ENCODE peak calls at places on chromosomes 5 and 9, in seven cellular contexts. One of them, this sample, is unnamed.
A peak's percentile ranks its signal among the peaks of the same experiment; 100 is the strongest.

GRCh38 chr5:157172408-157172807 is 6.3 kb upstream of the GARIN3 start:
- DNase-seq in stimulated activated CD8-positive, alpha-beta memory T cell treated with anti-CD3 and anti-CD28 coated beads, Interleukin-4, amount 100 ng/mL, for 1 hour: peak; percentile 32
- DNase-seq in stimulated activated CD4-positive, alpha-beta T cell treated with anti-CD3 and anti-CD28 coated beads, Interleukin-1b, Interleukin-23, amount 100 ng/mL, for 4 hours: peak; percentile 76
- DNase-seq in substantia nigra: no peak
- DNase-seq in activated CD4-positive, alpha-beta memory T cell treated with anti-CD3 and anti-CD28 coated beads, Interleukin-2, amount 10 ng/mL, durations not matched to agents 7 days and 5 days: peak; percentile 85
- DNase-seq in lung microvascular endothelial cell: no peak
- DNase-seq in AG04450: no peak
- DNase-seq in this sample: no peak

GRCh38 chr5:1736065-1736464 is 63.6 kb downstream of the MRPL36 start:
- DNase-seq in stimulated activated CD8-positive, alpha-beta memory T cell treated with anti-CD3 and anti-CD28 coated beads, Interleukin-4, amount 100 ng/mL, for 1 hour: no peak
- DNase-seq in stimulated activated CD4-positive, alpha-beta T cell treated with anti-CD3 and anti-CD28 coated beads, Interleukin-1b, Interleukin-23, amount 100 ng/mL, for 4 hours: no peak
- DNase-seq in substantia nigra: no peak
- DNase-seq in activated CD4-positive, alpha-beta memory T cell treated with anti-CD3 and anti-CD28 coated beads, Interleukin-2, amount 10 ng/mL, durations not matched to agents 7 days and 5 days: peak; percentile 9
- DNase-seq in lung microvascular endothelial cell: no peak
- DNase-seq in AG04450: no peak
- DNase-seq in this sample: no peak

GRCh38 chr9:974993-975739 is 1.3 kb upstream of the DMRT3 start:
- DNase-seq in stimulated activated CD8-positive, alpha-beta memory T cell treated with anti-CD3 and anti-CD28 coated beads, Interleukin-4, amount 100 ng/mL, for 1 hour: no peak
- DNase-seq in stimulated activated CD4-positive, alpha-beta T cell treated with anti-CD3 and anti-CD28 coated beads, Interleukin-1b, Interleukin-23, amount 100 ng/mL, for 4 hours: no peak
- DNase-seq in substantia nigra: no peak
- DNase-seq in activated CD4-positive, alpha-beta memory T cell treated with anti-CD3 and anti-CD28 coated beads, Interleukin-2, amount 10 ng/mL, durations not matched to agents 7 days and 5 days: no peak
- DNase-seq in lung microvascular endothelial cell: no peak
- DNase-seq in AG04450: no peak
- DNase-seq in this sample: no peak

GRCh38 chr9:134060546-134060945 is 7.3 kb downstream of the BRD3 start:
- DNase-seq in stimulated activated CD8-positive, alpha-beta memory T cell treated with anti-CD3 and anti-CD28 coated beads, Interleukin-4, amount 100 ng/mL, for 1 hour: no peak
- DNase-seq in stimulated activated CD4-positive, alpha-beta T cell treated with anti-CD3 and anti-CD28 coated beads, Interleukin-1b, Interleukin-23, amount 100 ng/mL, for 4 hours: no peak
- DNase-seq in substantia nigra: no peak
- DNase-seq in activated CD4-positive, alpha-beta memory T cell treated with anti-CD3 and anti-CD28 coated beads, Interleukin-2, amount 10 ng/mL, durations not matched to agents 7 days and 5 days: no peak
- DNase-seq in lung microvascular endothelial cell: no peak
- DNase-seq in AG04450: no peak
- DNase-seq in this sample: no peak

GRCh38 chr5:141771031-141771430 is 89.0 kb upstream of the ARAP3 start:
- DNase-seq in stimulated activated CD8-positive, alpha-beta memory T cell treated with anti-CD3 and anti-CD28 coated beads, Interleukin-4, amount 100 ng/mL, for 1 hour: no peak
- DNase-seq in stimulated activated CD4-positive, alpha-beta T cell treated with anti-CD3 and anti-CD28 coated beads, Interleukin-1b, Interleukin-23, amount 100 ng/mL, for 4 hours: no peak
- DNase-seq in substantia nigra: no peak
- DNase-seq in activated CD4-positive, alpha-beta memory T cell treated with anti-CD3 and anti-CD28 coated beads, Interleukin-2, amount 10 ng/mL, durations not matched to agents 7 days and 5 days: no peak
- DNase-seq in lung microvascular endothelial cell: no peak
- DNase-seq in AG04450: no peak
- DNase-seq in this sample: no peak

GRCh38 chr5:150021491-150022162 is 21.1 kb downstream of the HMGXB3 start:
- DNase-seq in stimulated activated CD8-positive, alpha-beta memory T cell treated with anti-CD3 and anti-CD28 coated beads, Interleukin-4, amount 100 ng/mL, for 1 hour: no peak
- DNase-seq in stimulated activated CD4-positive, alpha-beta T cell treated with anti-CD3 and anti-CD28 coated beads, Interleukin-1b, Interleukin-23, amount 100 ng/mL, for 4 hours: no peak
- DNase-seq in substantia nigra: no peak
- DNase-seq in activated CD4-positive, alpha-beta memory T cell treated with anti-CD3 and anti-CD28 coated beads, Interleukin-2, amount 10 ng/mL, durations not matched to agents 7 days and 5 days: no peak
- DNase-seq in lung microvascular endothelial cell: peak; percentile 92
- DNase-seq in AG04450: no peak
- DNase-seq in this sample: no peak

GRCh38 chr9:19371942-19372341 is 8.1 kb downstream of the RPS6 start:
- DNase-seq in stimulated activated CD8-positive, alpha-beta memory T cell treated with anti-CD3 and anti-CD28 coated beads, Interleukin-4, amount 100 ng/mL, for 1 hour: no peak
- DNase-seq in stimulated activated CD4-positive, alpha-beta T cell treated with anti-CD3 and anti-CD28 coated beads, Interleukin-1b, Interleukin-23, amount 100 ng/mL, for 4 hours: no peak
- DNase-seq in substantia nigra: no peak
- DNase-seq in activated CD4-positive, alpha-beta memory T cell treated with anti-CD3 and anti-CD28 coated beads, Interleukin-2, amount 10 ng/mL, durations not matched to agents 7 days and 5 days: no peak
- DNase-seq in lung microvascular endothelial cell: no peak
- DNase-seq in AG04450: no peak
- DNase-seq in this sample: no peak

GRCh38 chr5:33008751-33009418 is 297.8 kb downstream of the NPR3 start:
- DNase-seq in stimulated activated CD8-positive, alpha-beta memory T cell treated with anti-CD3 and anti-CD28 coated beads, Interleukin-4, amount 100 ng/mL, for 1 hour: no peak
- DNase-seq in stimulated activated CD4-positive, alpha-beta T cell treated with anti-CD3 and anti-CD28 coated beads, Interleukin-1b, Interleukin-23, amount 100 ng/mL, for 4 hours: no peak
- DNase-seq in substantia nigra: no peak
- DNase-seq in activated CD4-positive, alpha-beta memory T cell treated with anti-CD3 and anti-CD28 coated beads, Interleukin-2, amount 10 ng/mL, durations not matched to agents 7 days and 5 days: no peak
- DNase-seq in lung microvascular endothelial cell: no peak
- DNase-seq in AG04450: no peak
- DNase-seq in this sample: no peak

GRCh38 chr5:168917947-168918600 is 338.9 kb upstream of the PANK3 start:
- DNase-seq in stimulated activated CD8-positive, alpha-beta memory T cell treated with anti-CD3 and anti-CD28 coated beads, Interleukin-4, amount 100 ng/mL, for 1 hour: no peak
- DNase-seq in stimulated activated CD4-positive, alpha-beta T cell treated with anti-CD3 and anti-CD28 coated beads, Interleukin-1b, Interleukin-23, amount 100 ng/mL, for 4 hours: no peak
- DNase-seq in substantia nigra: no peak
- DNase-seq in activated CD4-positive, alpha-beta memory T cell treated with anti-CD3 and anti-CD28 coated beads, Interleukin-2, amount 10 ng/mL, durations not matched to agents 7 days and 5 days: no peak
- DNase-seq in lung microvascular endothelial cell: no peak
- DNase-seq in AG04450: no peak
- DNase-seq in this sample: no peak

GRCh38 chr9:133901184-133901835 is 90.8 kb downstream of the VAV2 start:
- DNase-seq in stimulated activated CD8-positive, alpha-beta memory T cell treated with anti-CD3 and anti-CD28 coated beads, Interleukin-4, amount 100 ng/mL, for 1 hour: no peak
- DNase-seq in stimulated activated CD4-positive, alpha-beta T cell treated with anti-CD3 and anti-CD28 coated beads, Interleukin-1b, Interleukin-23, amount 100 ng/mL, for 4 hours: no peak
- DNase-seq in substantia nigra: no peak
- DNase-seq in activated CD4-positive, alpha-beta memory T cell treated with anti-CD3 and anti-CD28 coated beads, Interleukin-2, amount 10 ng/mL, durations not matched to agents 7 days and 5 days: no peak
- DNase-seq in lung microvascular endothelial cell: no peak
- DNase-seq in AG04450: no peak
- DNase-seq in this sample: no peak

GRCh38 chr5:144206136-144206535 is 35.5 kb downstream of the KCTD16 start:
- DNase-seq in stimulated activated CD8-positive, alpha-beta memory T cell treated with anti-CD3 and anti-CD28 coated beads, Interleukin-4, amount 100 ng/mL, for 1 hour: no peak
- DNase-seq in stimulated activated CD4-positive, alpha-beta T cell treated with anti-CD3 and anti-CD28 coated beads, Interleukin-1b, Interleukin-23, amount 100 ng/mL, for 4 hours: no peak
- DNase-seq in substantia nigra: no peak
- DNase-seq in activated CD4-positive, alpha-beta memory T cell treated with anti-CD3 and anti-CD28 coated beads, Interleukin-2, amount 10 ng/mL, durations not matched to agents 7 days and 5 days: no peak
- DNase-seq in lung microvascular endothelial cell: peak; percentile 17
- DNase-seq in AG04450: no peak
- DNase-seq in this sample: no peak

GRCh38 chr5:150277043-150277442 is 12.5 kb downstream of the CAMK2A start:
- DNase-seq in stimulated activated CD8-positive, alpha-beta memory T cell treated with anti-CD3 and anti-CD28 coated beads, Interleukin-4, amount 100 ng/mL, for 1 hour: no peak
- DNase-seq in stimulated activated CD4-positive, alpha-beta T cell treated with anti-CD3 and anti-CD28 coated beads, Interleukin-1b, Interleukin-23, amount 100 ng/mL, for 4 hours: no peak
- DNase-seq in substantia nigra: no peak
- DNase-seq in activated CD4-positive, alpha-beta memory T cell treated with anti-CD3 and anti-CD28 coated beads, Interleukin-2, amount 10 ng/mL, durations not matched to agents 7 days and 5 days: no peak
- DNase-seq in lung microvascular endothelial cell: no peak
- DNase-seq in AG04450: no peak
- DNase-seq in this sample: no peak

GRCh38 chr5:178453224-178453623 is 137.0 kb downstream of the COL23A1 start:
- DNase-seq in stimulated activated CD8-positive, alpha-beta memory T cell treated with anti-CD3 and anti-CD28 coated beads, Interleukin-4, amount 100 ng/mL, for 1 hour: no peak
- DNase-seq in stimulated activated CD4-positive, alpha-beta T cell treated with anti-CD3 and anti-CD28 coated beads, Interleukin-1b, Interleukin-23, amount 100 ng/mL, for 4 hours: no peak
- DNase-seq in substantia nigra: no peak
- DNase-seq in activated CD4-positive, alpha-beta memory T cell treated with anti-CD3 and anti-CD28 coated beads, Interleukin-2, amount 10 ng/mL, durations not matched to agents 7 days and 5 days: no peak
- DNase-seq in lung microvascular endothelial cell: no peak
- DNase-seq in AG04450: no peak
- DNase-seq in this sample: no peak

GRCh38 chr9:127769985-127770904 is 8.2 kb downstream of the SH2D3C start:
- DNase-seq in stimulated activated CD8-positive, alpha-beta memory T cell treated with anti-CD3 and anti-CD28 coated beads, Interleukin-4, amount 100 ng/mL, for 1 hour: no peak
- DNase-seq in stimulated activated CD4-positive, alpha-beta T cell treated with anti-CD3 and anti-CD28 coated beads, Interleukin-1b, Interleukin-23, amount 100 ng/mL, for 4 hours: no peak
- DNase-seq in substantia nigra: no peak
- DNase-seq in activated CD4-positive, alpha-beta memory T cell treated with anti-CD3 and anti-CD28 coated beads, Interleukin-2, amount 10 ng/mL, durations not matched to agents 7 days and 5 days: no peak
- DNase-seq in lung microvascular endothelial cell: peak; percentile 90
- DNase-seq in AG04450: no peak
- DNase-seq in this sample: no peak

GRCh38 chr5:178993236-178993765 is 1.8 kb downstream of the GRM6 start:
- DNase-seq in stimulated activated CD8-positive, alpha-beta memory T cell treated with anti-CD3 and anti-CD28 coated beads, Interleukin-4, amount 100 ng/mL, for 1 hour: no peak
- DNase-seq in stimulated activated CD4-positive, alpha-beta T cell treated with anti-CD3 and anti-CD28 coated beads, Interleukin-1b, Interleukin-23, amount 100 ng/mL, for 4 hours: no peak
- DNase-seq in substantia nigra: no peak
- DNase-seq in activated CD4-positive, alpha-beta memory T cell treated with anti-CD3 and anti-CD28 coated beads, Interleukin-2, amount 10 ng/mL, durations not matched to agents 7 days and 5 days: no peak
- DNase-seq in lung microvascular endothelial cell: no peak
- DNase-seq in AG04450: no peak
- DNase-seq in this sample: no peak

GRCh38 chr9:138074516-138074915 is 196.9 kb downstream of the CACNA1B start:
- DNase-seq in stimulated activated CD8-positive, alpha-beta memory T cell treated with anti-CD3 and anti-CD28 coated beads, Interleukin-4, amount 100 ng/mL, for 1 hour: no peak
- DNase-seq in stimulated activated CD4-positive, alpha-beta T cell treated with anti-CD3 and anti-CD28 coated beads, Interleukin-1b, Interleukin-23, amount 100 ng/mL, for 4 hours: no peak
- DNase-seq in substantia nigra: no peak
- DNase-seq in activated CD4-positive, alpha-beta memory T cell treated with anti-CD3 and anti-CD28 coated beads, Interleukin-2, amount 10 ng/mL, durations not matched to agents 7 days and 5 days: no peak
- DNase-seq in lung microvascular endothelial cell: no peak
- DNase-seq in AG04450: no peak
- DNase-seq in this sample: no peak

GRCh38 chr9:128162215-128163026 is 2.4 kb downstream of the BBLN start:
- DNase-seq in stimulated activated CD8-positive, alpha-beta memory T cell treated with anti-CD3 and anti-CD28 coated beads, Interleukin-4, amount 100 ng/mL, for 1 hour: no peak
- DNase-seq in stimulated activated CD4-positive, alpha-beta T cell treated with anti-CD3 and anti-CD28 coated beads, Interleukin-1b, Interleukin-23, amount 100 ng/mL, for 4 hours: no peak
- DNase-seq in substantia nigra: no peak
- DNase-seq in activated CD4-positive, alpha-beta memory T cell treated with anti-CD3 and anti-CD28 coated beads, Interleukin-2, amount 10 ng/mL, durations not matched to agents 7 days and 5 days: no peak
- DNase-seq in lung microvascular endothelial cell: no peak
- DNase-seq in AG04450: no peak
- DNase-seq in this sample: no peak

GRCh38 chr5:143398053-143398355 is 5.5 kb downstream of the NR3C1 start:
- DNase-seq in stimulated activated CD8-positive, alpha-beta memory T cell treated with anti-CD3 and anti-CD28 coated beads, Interleukin-4, amount 100 ng/mL, for 1 hour: no peak
- DNase-seq in stimulated activated CD4-positive, alpha-beta T cell treated with anti-CD3 and anti-CD28 coated beads, Interleukin-1b, Interleukin-23, amount 100 ng/mL, for 4 hours: no peak
- DNase-seq in substantia nigra: no peak
- DNase-seq in activated CD4-positive, alpha-beta memory T cell treated with anti-CD3 and anti-CD28 coated beads, Interleukin-2, amount 10 ng/mL, durations not matched to agents 7 days and 5 days: no peak
- DNase-seq in lung microvascular endothelial cell: no peak
- DNase-seq in AG04450: no peak
- DNase-seq in this sample: no peak

GRCh38 chr5:107853031-107853430 is 182.3 kb upstream of the EFNA5 start:
- DNase-seq in stimulated activated CD8-positive, alpha-beta memory T cell treated with anti-CD3 and anti-CD28 coated beads, Interleukin-4, amount 100 ng/mL, for 1 hour: no peak
- DNase-seq in stimulated activated CD4-positive, alpha-beta T cell treated with anti-CD3 and anti-CD28 coated beads, Interleukin-1b, Interleukin-23, amount 100 ng/mL, for 4 hours: no peak
- DNase-seq in substantia nigra: no peak
- DNase-seq in activated CD4-positive, alpha-beta memory T cell treated with anti-CD3 and anti-CD28 coated beads, Interleukin-2, amount 10 ng/mL, durations not matched to agents 7 days and 5 days: no peak
- DNase-seq in lung microvascular endothelial cell: no peak
- DNase-seq in AG04450: no peak
- DNase-seq in this sample: no peak

GRCh38 chr9:134628354-134628736 is 13.3 kb upstream of the COL5A1 start:
- DNase-seq in stimulated activated CD8-positive, alpha-beta memory T cell treated with anti-CD3 and anti-CD28 coated beads, Interleukin-4, amount 100 ng/mL, for 1 hour: no peak
- DNase-seq in stimulated activated CD4-positive, alpha-beta T cell treated with anti-CD3 and anti-CD28 coated beads, Interleukin-1b, Interleukin-23, amount 100 ng/mL, for 4 hours: no peak
- DNase-seq in substantia nigra: no peak
- DNase-seq in activated CD4-positive, alpha-beta memory T cell treated with anti-CD3 and anti-CD28 coated beads, Interleukin-2, amount 10 ng/mL, durations not matched to agents 7 days and 5 days: no peak
- DNase-seq in lung microvascular endothelial cell: no peak
- DNase-seq in AG04450: no peak
- DNase-seq in this sample: no peak

GRCh38 chr9:131960805-131961495 is 118.7 kb downstream of the MED27 start:
- DNase-seq in stimulated activated CD8-positive, alpha-beta memory T cell treated with anti-CD3 and anti-CD28 coated beads, Interleukin-4, amount 100 ng/mL, for 1 hour: no peak
- DNase-seq in stimulated activated CD4-positive, alpha-beta T cell treated with anti-CD3 and anti-CD28 coated beads, Interleukin-1b, Interleukin-23, amount 100 ng/mL, for 4 hours: no peak
- DNase-seq in substantia nigra: peak; percentile 7
- DNase-seq in activated CD4-positive, alpha-beta memory T cell treated with anti-CD3 and anti-CD28 coated beads, Interleukin-2, amount 10 ng/mL, durations not matched to agents 7 days and 5 days: no peak
- DNase-seq in lung microvascular endothelial cell: peak; percentile 28
- DNase-seq in AG04450: no peak
- DNase-seq in this sample: no peak

GRCh38 chr9:73038613-73039012 is 85.8 kb upstream of the ALDH1A1 start:
- DNase-seq in stimulated activated CD8-positive, alpha-beta memory T cell treated with anti-CD3 and anti-CD28 coated beads, Interleukin-4, amount 100 ng/mL, for 1 hour: no peak
- DNase-seq in stimulated activated CD4-positive, alpha-beta T cell treated with anti-CD3 and anti-CD28 coated beads, Interleukin-1b, Interleukin-23, amount 100 ng/mL, for 4 hours: no peak
- DNase-seq in substantia nigra: peak; percentile 20
- DNase-seq in activated CD4-positive, alpha-beta memory T cell treated with anti-CD3 and anti-CD28 coated beads, Interleukin-2, amount 10 ng/mL, durations not matched to agents 7 days and 5 days: no peak
- DNase-seq in lung microvascular endothelial cell: no peak
- DNase-seq in AG04450: no peak
- DNase-seq in this sample: no peak

GRCh38 chr5:119792154-119792799 is 162.9 kb downstream of the FAM170A start:
- DNase-seq in stimulated activated CD8-positive, alpha-beta memory T cell treated with anti-CD3 and anti-CD28 coated beads, Interleukin-4, amount 100 ng/mL, for 1 hour: no peak
- DNase-seq in stimulated activated CD4-positive, alpha-beta T cell treated with anti-CD3 and anti-CD28 coated beads, Interleukin-1b, Interleukin-23, amount 100 ng/mL, for 4 hours: no peak
- DNase-seq in substantia nigra: no peak
- DNase-seq in activated CD4-positive, alpha-beta memory T cell treated with anti-CD3 and anti-CD28 coated beads, Interleukin-2, amount 10 ng/mL, durations not matched to agents 7 days and 5 days: no peak
- DNase-seq in lung microvascular endothelial cell: no peak
- DNase-seq in AG04450: no peak
- DNase-seq in this sample: no peak

GRCh38 chr5:121424976-121425375 is 426.7 kb upstream of the FTMT start:
- DNase-seq in stimulated activated CD8-positive, alpha-beta memory T cell treated with anti-CD3 and anti-CD28 coated beads, Interleukin-4, amount 100 ng/mL, for 1 hour: no peak
- DNase-seq in stimulated activated CD4-positive, alpha-beta T cell treated with anti-CD3 and anti-CD28 coated beads, Interleukin-1b, Interleukin-23, amount 100 ng/mL, for 4 hours: no peak
- DNase-seq in substantia nigra: no peak
- DNase-seq in activated CD4-positive, alpha-beta memory T cell treated with anti-CD3 and anti-CD28 coated beads, Interleukin-2, amount 10 ng/mL, durations not matched to agents 7 days and 5 days: no peak
- DNase-seq in lung microvascular endothelial cell: no peak
- DNase-seq in AG04450: no peak
- DNase-seq in this sample: no peak

GRCh38 chr5:16178745-16179372 is 732 bp downstream of the MARCHF11 start:
- DNase-seq in stimulated activated CD8-positive, alpha-beta memory T cell treated with anti-CD3 and anti-CD28 coated beads, Interleukin-4, amount 100 ng/mL, for 1 hour: no peak
- DNase-seq in stimulated activated CD4-positive, alpha-beta T cell treated with anti-CD3 and anti-CD28 coated beads, Interleukin-1b, Interleukin-23, amount 100 ng/mL, for 4 hours: no peak
- DNase-seq in substantia nigra: no peak
- DNase-seq in activated CD4-positive, alpha-beta memory T cell treated with anti-CD3 and anti-CD28 coated beads, Interleukin-2, amount 10 ng/mL, durations not matched to agents 7 days and 5 days: peak; percentile 45
- DNase-seq in lung microvascular endothelial cell: peak; percentile 59
- DNase-seq in AG04450: no peak
- DNase-seq in this sample: peak; percentile 4

GRCh38 chr5:59296317-59297264 is 596.9 kb downstream of the PDE4D start:
- DNase-seq in stimulated activated CD8-positive, alpha-beta memory T cell treated with anti-CD3 and anti-CD28 coated beads, Interleukin-4, amount 100 ng/mL, for 1 hour: no peak
- DNase-seq in stimulated activated CD4-positive, alpha-beta T cell treated with anti-CD3 and anti-CD28 coated beads, Interleukin-1b, Interleukin-23, amount 100 ng/mL, for 4 hours: no peak
- DNase-seq in substantia nigra: no peak
- DNase-seq in activated CD4-positive, alpha-beta memory T cell treated with anti-CD3 and anti-CD28 coated beads, Interleukin-2, amount 10 ng/mL, durations not matched to agents 7 days and 5 days: no peak
- DNase-seq in lung microvascular endothelial cell: peak; percentile 76
- DNase-seq in AG04450: no peak
- DNase-seq in this sample: peak; percentile 25